ENCODE peak calls at places on chromosome 15, in nine cellular contexts. B, A, Y, F, I, O, K, Q and Z are unnamed samples.

GRCh38 chr15:74725241-74725774 is at the start of gene CYP1A1:
- ATAC-seq in Q (peak; percentile 65), A (peak; percentile 13), K (peak; percentile 84), Y (no peak), O (peak; percentile 52), B (peak; percentile 49), I (peak; percentile 69), F (peak; percentile 53), Z (peak; percentile 52)

GRCh38 chr15:57085267-57085666 is 166.8 kb downstream of the TCF12 start:
- ATAC-seq in I (no peak), K (peak; percentile 79), F (no peak), O (no peak), Q (no peak), B (no peak), Y (no peak), A (no peak), Z (no peak)

GRCh38 chr15:90884719-90885431 is 571 bp downstream of the FES start:
- ATAC-seq in O (no peak), Y (peak; percentile 9), Q (peak; percentile 4), F (peak; percentile 28), B (peak; percentile 9), K (no peak), A (peak; percentile 2), I (peak; percentile 2), Z (peak; percentile 3)

GRCh38 chr15:86347245-86347644 is 267.6 kb downstream of the AGBL1 start:
- ATAC-seq in Q (no peak), I (no peak), F (no peak), K (no peak), O (no peak), Y (no peak), A (no peak), B (no peak), Z (no peak)

GRCh38 chr15:67165653-67166260 is 88.7 kb downstream of the AAGAB start:
- ATAC-seq in F (no peak), B (no peak), A (no peak), I (no peak), K (no peak), Y (no peak), Q (no peak), O (no peak), Z (no peak)

GRCh38 chr15:52228928-52229327 is 37.7 kb upstream of the GNB5 start:
- ATAC-seq in I (no peak), Y (peak; percentile 78), B (no peak), K (no peak), A (no peak), F (peak; percentile 47), O (no peak), Q (peak; percentile 81), Z (no peak)

GRCh38 chr15:66679657-66680108 is 22.4 kb upstream of the SMAD6 start:
- ATAC-seq in B (no peak), K (no peak), I (peak; percentile 96), O (no peak), Y (no peak), Q (no peak), F (peak; percentile 99), A (no peak), Z (no peak)

GRCh38 chr15:68378595-68378994 is 53.4 kb downstream of the ITGA11 start:
- ATAC-seq in K (no peak), A (no peak), B (no peak), F (no peak), Q (no peak), O (no peak), Y (no peak), I (no peak), Z (no peak)

GRCh38 chr15:23857028-23857641 is 170.0 kb upstream of the NDN start:
- ATAC-seq in I (no peak), B (no peak), F (peak; percentile 84), A (no peak), K (peak; percentile 53), Q (peak; percentile 24), O (no peak), Y (no peak), Z (no peak)

GRCh38 chr15:91100561-91101355 is 701 bp downstream of the SV2B start:
- ATAC-seq in K (no peak), I (no peak), Q (peak; percentile 17), B (peak; percentile 13), Y (no peak), A (no peak), O (no peak), F (no peak), Z (peak; percentile 12)

GRCh38 chr15:42264790-42265189 is 8.2 kb upstream of the GANC start:
- ATAC-seq in F (no peak), B (peak; percentile 77), I (no peak), Y (no peak), O (no peak), Q (no peak), K (no peak), A (no peak), Z (no peak)

GRCh38 chr15:99149366-99149765 is 44.5 kb downstream of the SYNM start:
- ATAC-seq in Y (no peak), I (peak; percentile 71), K (no peak), A (no peak), O (no peak), Q (no peak), B (no peak), F (no peak), Z (no peak)

GRCh38 chr15:68885070-68885469 is 45.3 kb upstream of the SPESP1 start:
- ATAC-seq in B (no peak), Y (no peak), Q (no peak), A (no peak), F (no peak), K (peak; percentile 40), O (no peak), I (no peak), Z (no peak)

GRCh38 chr15:31102374-31103342 is 1.1 kb upstream of the TRPM1 start:
- ATAC-seq in A (no peak), F (no peak), I (no peak), Q (no peak), K (no peak), Y (no peak), O (no peak), B (no peak), Z (no peak)